ENCODE peak calls at places on chromosome 14, in five cellular contexts. F is ureter, T is NCI-H345, Y is T-cell, S is astrocyte of the spinal cord. E is an unnamed sample.

GRCh38 chr14:72863216-72864006 is 30.5 kb downstream of the DPF3 start:
- DNase-seq in T (no peak), F (no peak), Y (no peak), S (no peak), E (no peak)

GRCh38 chr14:71321556-71322315 is 414.5 kb downstream of the PCNX1 start:
- DNase-seq in T (peak), Y (no peak), F (peak), S (peak), E (peak)

GRCh38 chr14:52546318-52546670 is 6.0 kb downstream of the TXNDC16 start:
- DNase-seq in F (no peak), T (no peak), Y (no peak), S (no peak), E (no peak)

GRCh38 chr14:95895720-95896119 is 19.1 kb downstream of the TUNAR start:
- DNase-seq in T (no peak), S (no peak), F (no peak), Y (no peak), E (no peak)

GRCh38 chr14:58128416-58128815 is 23.6 kb downstream of the ARMH4 start:
- DNase-seq in Y (no peak), S (no peak), F (no peak), T (no peak), E (no peak)

GRCh38 chr14:102279688-102280348 is 25.1 kb downstream of the MOK start:
- DNase-seq in S (peak), Y (no peak), F (no peak), T (no peak), E (no peak)

GRCh38 chr14:96267336-96267735 is 11.3 kb downstream of the BDKRB1 start:
- DNase-seq in S (peak), Y (no peak), T (peak), F (peak), E (peak)

GRCh38 chr14:61145903-61146411 is 135.2 kb downstream of the TMEM30B start:
- DNase-seq in Y (no peak), T (peak), S (peak), F (no peak), E (no peak)

GRCh38 chr14:69726761-69727511 is 40.0 kb upstream of the SRSF5 start:
- DNase-seq in T (peak), F (peak), S (peak), Y (peak), E (peak)

GRCh38 chr14:103296987-103297386 is 37.0 kb upstream of the EIF5 start:
- DNase-seq in T (no peak), F (no peak), S (no peak), Y (no peak), E (no peak)

GRCh38 chr14:79057333-79057732 is 887.2 kb downstream of the NRXN3 start:
- DNase-seq in T (no peak), Y (no peak), S (peak), F (no peak), E (no peak)

GRCh38 chr14:65019944-65020566 is 33.4 kb downstream of the FNTB start:
- DNase-seq in Y (no peak), S (peak), T (peak), F (peak), E (peak)

GRCh38 chr14:96905825-96906224 is 108.6 kb downstream of the VRK1 start:
- DNase-seq in Y (no peak), T (no peak), S (no peak), F (no peak), E (no peak)

GRCh38 chr14:75223664-75224154 is 47.3 kb upstream of the TMED10 start:
- DNase-seq in S (peak), T (no peak), Y (no peak), F (no peak), E (no peak)

GRCh38 chr14:76644875-76645518 is 116.3 kb upstream of the VASH1 start:
- DNase-seq in T (peak), F (no peak), S (peak), Y (no peak), E (peak)

GRCh38 chr14:70735043-70735442 is 74.3 kb downstream of the MAP3K9 start:
- DNase-seq in F (no peak), T (peak), Y (no peak), S (no peak), E (peak)

GRCh38 chr14:74347795-74348100 is 523 bp upstream of the VRTN start:
- DNase-seq in S (no peak), T (no peak), F (no peak), Y (no peak), E (no peak)

GRCh38 chr14:51652168-51653095 is 722 bp downstream of the FRMD6 start:
- DNase-seq in F (peak), S (peak), T (peak), Y (peak), E (no peak)

GRCh38 chr14:68770051-68770450 is 22.8 kb downstream of the ZFP36L1 start:
- DNase-seq in Y (no peak), S (no peak), F (no peak), T (no peak), E (no peak)

GRCh38 chr14:71682337-71682736 is 249.9 kb upstream of the RGS6 start:
- DNase-seq in Y (no peak), T (no peak), S (no peak), F (no peak), E (no peak)

GRCh38 chr14:37586783-37587428 is 8.1 kb downstream of the FOXA1 start:
- DNase-seq in T (no peak), Y (no peak), F (no peak), S (no peak), E (no peak)

GRCh38 chr14:35988550-35988949 is 162.4 kb downstream of the BRMS1L start:
- DNase-seq in Y (no peak), F (no peak), T (no peak), S (no peak), E (no peak)

GRCh38 chr14:36845346-36846042 is 183.8 kb downstream of the PAX9 start:
- DNase-seq in F (no peak), S (no peak), T (no peak), Y (no peak), E (no peak)

GRCh38 chr14:44453433-44454171 is 53.5 kb downstream of the FSCB start:
- DNase-seq in S (no peak), F (no peak), Y (no peak), T (no peak), E (peak)

GRCh38 chr14:28707814-28708213 is 58.8 kb upstream of the FOXG1 start:
- DNase-seq in F (no peak), Y (no peak), T (no peak), S (peak), E (no peak)

GRCh38 chr14:36057452-36058142 is 118.9 kb downstream of the PTCSC3 start:
- DNase-seq in T (peak), Y (no peak), S (peak), F (no peak), E (no peak)

GRCh38 chr14:97408937-97409860 is 612.0 kb downstream of the VRK1 start:
- DNase-seq in F (no peak), T (no peak), Y (no peak), S (no peak), E (no peak)

GRCh38 chr14:46325157-46325556 is 326.4 kb downstream of the RPL10L start:
- DNase-seq in Y (no peak), S (no peak), F (no peak), T (no peak), E (no peak)

GRCh38 chr14:81584495-81584894 is 50.8 kb upstream of the SEL1L start:
- DNase-seq in Y (no peak), T (no peak), F (no peak), S (no peak), E (no peak)

GRCh38 chr14:99171396-99171795 is 100.6 kb downstream of the BCL11B start:
- DNase-seq in F (no peak), Y (no peak), S (no peak), T (no peak), E (no peak)